ENCODE peak calls at places on chromosome 20, in seven cellular contexts. A is H4; M is stimulated activated CD8-positive, alpha-beta memory T cell treated with anti-CD3 and anti-CD28 coated beads, Interleukin-15, amount 100 ng/mL, for 24 hours; C is naive thymus-derived CD8-positive, alpha-beta T cell; F is CD4-positive, alpha-beta T cell; I is AG20443; Q is HS-5. R is an unnamed sample.

GRCh38 chr20:3786126-3786484 is 435 bp downstream of the CENPB start:
- DNase-seq in A (peak), M (no peak), C (peak), F (peak), I (peak), Q (no peak), R (no peak)

GRCh38 chr20:16580127-16580526 is 6.9 kb upstream of the KIF16B start:
- DNase-seq in A (peak), M (no peak), C (no peak), F (no peak), I (peak), Q (peak), R (no peak)

GRCh38 chr20:35283441-35284266 is 918 bp downstream of the EIF6 start:
- DNase-seq in A (no peak), M (no peak), C (no peak), F (no peak), I (no peak), Q (no peak), R (no peak)

GRCh38 chr20:7094438-7094997 is 327.0 kb downstream of the BMP2 start:
- DNase-seq in A (peak), M (no peak), C (no peak), F (no peak), I (no peak), Q (no peak), R (peak)

GRCh38 chr20:52098186-52098585 is 93.4 kb downstream of the ZFP64 start:
- DNase-seq in A (no peak), M (no peak), C (no peak), F (no peak), I (no peak), Q (no peak), R (no peak)

GRCh38 chr20:57662028-57662312 is 41.7 kb upstream of the ZBP1 start:
- DNase-seq in A (no peak), M (no peak), C (no peak), F (no peak), I (no peak), Q (no peak), R (no peak)

GRCh38 chr20:53655909-53656652 is 62.4 kb upstream of the ZNF217 start:
- DNase-seq in A (no peak), M (no peak), C (no peak), F (no peak), I (no peak), Q (peak), R (no peak)

GRCh38 chr20:24872291-24873014 is 76.6 kb upstream of the CST7 start:
- DNase-seq in A (no peak), M (no peak), C (no peak), F (no peak), I (no peak), Q (no peak), R (no peak)

GRCh38 chr20:38673731-38674177 is 50.5 kb upstream of the SLC32A1 start:
- DNase-seq in A (peak), M (no peak), C (no peak), F (no peak), I (peak), Q (no peak), R (no peak)

GRCh38 chr20:63744574-63745423 is 5.2 kb downstream of the SLC2A4RG start:
- DNase-seq in A (no peak), M (no peak), C (no peak), F (no peak), I (no peak), Q (no peak), R (no peak)

R was measured in foreskin melanocyte.